ENCODE peak calls at places on chromosomes 4 and X, in ten cellular contexts. Z is brain microvascular endothelial cell; K is renal cortical epithelial cell; J is uterus; P is Kasumi-1; X is caudate nucleus; L is stimulated activated CD8-positive, alpha-beta memory T cell treated with anti-CD3 and anti-CD28 coated beads, Interleukin-2, amount 100 ng/mL, for 48 hours; B is germinal center; R is NCI-H1092; T is fibroblast of lung. I is an unnamed sample.

GRCh38 chrX:146238173-146238572 is 420.5 kb downstream of the SLITRK2 start:
- DNase-seq in Z (no peak), K (no peak), J (no peak), P (no peak), X (no peak), L (no peak), B (no peak), R (no peak), T (no peak), I (peak; percentile 8)

GRCh38 chr4:108619372-108620100 is 840 bp upstream of the RPL34 start:
- DNase-seq in Z (no peak), K (no peak), J (no peak), P (peak; percentile 31), X (no peak), L (no peak), B (no peak), R (no peak), T (no peak), I (no peak)

GRCh38 chr4:168907119-168907698 is 102.8 kb downstream of the CBR4 start:
- DNase-seq in Z (peak; percentile 15), K (no peak), J (no peak), P (no peak), X (no peak), L (no peak), B (no peak), R (no peak), T (peak; percentile 66), I (no peak)

GRCh38 chr4:89586864-89587263 is 250.1 kb downstream of the SNCA start:
- DNase-seq in Z (no peak), K (peak; percentile 67), J (no peak), P (peak; percentile 32), X (no peak), L (no peak), B (no peak), R (no peak), T (peak; percentile 67), I (no peak)

GRCh38 chr4:4761128-4761991 is 98.1 kb upstream of the MSX1 start:
- DNase-seq in Z (no peak), K (no peak), J (no peak), P (no peak), X (peak; percentile 3), L (no peak), B (peak; percentile 20), R (no peak), T (no peak), I (peak; percentile 64)

GRCh38 chrX:12657881-12658280 is 133.3 kb upstream of the PRPS2 start:
- DNase-seq in Z (no peak), K (peak; percentile 7), J (no peak), P (no peak), X (no peak), L (no peak), B (no peak), R (no peak), T (no peak), I (no peak)

GRCh38 chr4:52976523-52977230 is 114.6 kb downstream of the RASL11B start:
- DNase-seq in Z (no peak), K (no peak), J (no peak), P (no peak), X (no peak), L (no peak), B (no peak), R (no peak), T (no peak), I (no peak)

GRCh38 chrX:63784346-63784901 is 590 bp downstream of the ARHGEF9 start:
- DNase-seq in Z (no peak), K (no peak), J (no peak), P (no peak), X (no peak), L (no peak), B (no peak), R (no peak), T (no peak), I (peak; percentile 4)

GRCh38 chr4:128565565-128566186 is 243.8 kb upstream of the JADE1 start:
- DNase-seq in Z (no peak), K (peak; percentile 38), J (peak; percentile 36), P (peak; percentile 44), X (no peak), L (no peak), B (no peak), R (peak; percentile 65), T (peak; percentile 55), I (peak; percentile 88)

GRCh38 chr4:1767058-1767769 is 25.9 kb upstream of the FGFR3 start:
- DNase-seq in Z (no peak), K (no peak), J (no peak), P (no peak), X (no peak), L (no peak), B (peak; percentile 78), R (no peak), T (peak; percentile 27), I (peak; percentile 85)

GRCh38 chr4:101252721-101253120 is 94.6 kb downstream of the PPP3CA start:
- DNase-seq in Z (no peak), K (peak; percentile 29), J (no peak), P (no peak), X (no peak), L (no peak), B (no peak), R (no peak), T (peak; percentile 48), I (peak; percentile 12)

GRCh38 chr4:24070117-24070516 is 180.3 kb upstream of the PPARGC1A start:
- DNase-seq in Z (peak; percentile 79), K (peak; percentile 86), J (no peak), P (no peak), X (no peak), L (no peak), B (no peak), R (no peak), T (peak; percentile 57), I (no peak)

I was measured in left kidney.